ENCODE peak calls at places on chromosomes 4 and X, in six cellular contexts. One of them, this sample, is unnamed. For H3K9me3, the result is how much of the 10 kb centered on the place peaks cover.

GRCh38 chr4:40307627-40308497 is 27.3 kb upstream of the CHRNA9 start:
- DNase-seq in hepatocyte: no peak
- DNase-seq in naive thymus-derived CD4-positive, alpha-beta T cell: peak
- DNase-seq in OCI-LY7: peak
- DNase-seq in GM23248: no peak
- DNase-seq in endodermal cell: peak
- DNase-seq in this sample: peak

GRCh38 chr4:3207531-3208037 is 41.4 kb upstream of the MSANTD1 start:
- DNase-seq in OCI-LY7: no peak
- DNase-seq in naive thymus-derived CD4-positive, alpha-beta T cell: no peak
- DNase-seq in GM23248: peak
- DNase-seq in endodermal cell: no peak
- DNase-seq in hepatocyte: peak
- DNase-seq in this sample: no peak

GRCh38 chr4:124904723-124905390 is 192.3 kb upstream of the ANKRD50 start:
- DNase-seq in naive thymus-derived CD4-positive, alpha-beta T cell: no peak
- DNase-seq in hepatocyte: no peak
- DNase-seq in endodermal cell: no peak
- DNase-seq in GM23248: no peak
- DNase-seq in OCI-LY7: no peak
- DNase-seq in this sample: no peak

GRCh38 chr4:77797239-77797638 is 21.9 kb downstream of the CNOT6L start:
- DNase-seq in hepatocyte: no peak
- DNase-seq in GM23248: peak
- DNase-seq in endodermal cell: no peak
- DNase-seq in OCI-LY7: no peak
- DNase-seq in naive thymus-derived CD4-positive, alpha-beta T cell: no peak
- DNase-seq in this sample: no peak

GRCh38 chrX:70254063-70254400 is 6.0 kb downstream of the P2RY4 start:
- DNase-seq in endodermal cell: no peak
- DNase-seq in naive thymus-derived CD4-positive, alpha-beta T cell: no peak
- DNase-seq in OCI-LY7: no peak
- DNase-seq in GM23248: no peak
- DNase-seq in hepatocyte: no peak
- DNase-seq in this sample: no peak

GRCh38 chrX:47283015-47283771 is 50.4 kb downstream of the USP11 start:
- DNase-seq in endodermal cell: no peak
- DNase-seq in GM23248: peak
- DNase-seq in OCI-LY7: no peak
- DNase-seq in hepatocyte: no peak
- DNase-seq in naive thymus-derived CD4-positive, alpha-beta T cell: no peak
- DNase-seq in this sample: no peak

GRCh38 chrX:123450217-123450616 is 266.1 kb downstream of the GRIA3 start:
- DNase-seq in naive thymus-derived CD4-positive, alpha-beta T cell: no peak
- DNase-seq in OCI-LY7: peak
- DNase-seq in hepatocyte: peak
- DNase-seq in endodermal cell: peak
- DNase-seq in GM23248: peak
- DNase-seq in this sample: no peak

GRCh38 chr4:76562851-76563803 is 128.1 kb downstream of the SHROOM3 start:
- DNase-seq in hepatocyte: peak
- DNase-seq in GM23248: peak
- DNase-seq in OCI-LY7: no peak
- DNase-seq in endodermal cell: no peak
- DNase-seq in naive thymus-derived CD4-positive, alpha-beta T cell: no peak
- DNase-seq in this sample: no peak

GRCh38 chrX:112654871-112655270 is 24.9 kb downstream of the LHFPL1 start:
- DNase-seq in GM23248: peak
- DNase-seq in naive thymus-derived CD4-positive, alpha-beta T cell: no peak
- DNase-seq in OCI-LY7: no peak
- DNase-seq in hepatocyte: no peak
- DNase-seq in endodermal cell: no peak
- DNase-seq in this sample: no peak

GRCh38 chr4:174120446-174121142 is 162.9 kb downstream of the FBXO8 start:
- DNase-seq in OCI-LY7: peak
- DNase-seq in endodermal cell: peak
- DNase-seq in naive thymus-derived CD4-positive, alpha-beta T cell: peak
- DNase-seq in hepatocyte: peak
- DNase-seq in GM23248: peak
- DNase-seq in this sample: no peak

GRCh38 chrX:35351212-35351611 is 408.6 kb downstream of the FAM47B start:
- DNase-seq in hepatocyte: no peak
- DNase-seq in naive thymus-derived CD4-positive, alpha-beta T cell: no peak
- DNase-seq in GM23248: no peak
- DNase-seq in OCI-LY7: no peak
- DNase-seq in endodermal cell: no peak
- DNase-seq in this sample: no peak

GRCh38 chr4:55865228-55865806 is 11.9 kb downstream of the EXOC1 start:
- DNase-seq in OCI-LY7: no peak
- DNase-seq in endodermal cell: no peak
- DNase-seq in GM23248: peak
- DNase-seq in naive thymus-derived CD4-positive, alpha-beta T cell: no peak
- DNase-seq in hepatocyte: no peak
- DNase-seq in this sample: no peak

GRCh38 chr4:139774759-139775487 is 109.3 kb downstream of the MGST2 start:
- DNase-seq in hepatocyte: no peak
- DNase-seq in OCI-LY7: no peak
- DNase-seq in naive thymus-derived CD4-positive, alpha-beta T cell: no peak
- DNase-seq in endodermal cell: peak
- DNase-seq in GM23248: no peak
- DNase-seq in this sample: no peak

GRCh38 chr4:84647307-84647884 is 64.5 kb downstream of the CDS1 start:
- DNase-seq in hepatocyte: no peak
- DNase-seq in GM23248: peak
- DNase-seq in OCI-LY7: no peak
- DNase-seq in endodermal cell: peak
- DNase-seq in naive thymus-derived CD4-positive, alpha-beta T cell: no peak
- DNase-seq in this sample: no peak

GRCh38 chr4:80180743-80181142 is 16.6 kb upstream of the PRDM8 start:
- DNase-seq in endodermal cell: no peak
- DNase-seq in hepatocyte: no peak
- DNase-seq in OCI-LY7: no peak
- DNase-seq in GM23248: peak
- DNase-seq in naive thymus-derived CD4-positive, alpha-beta T cell: no peak
- DNase-seq in this sample: no peak

GRCh38 chrX:153644356-153645125 is 2.5 kb upstream of the DUSP9 start:
- DNase-seq in GM23248: no peak
- DNase-seq in endodermal cell: peak
- DNase-seq in hepatocyte: no peak
- DNase-seq in naive thymus-derived CD4-positive, alpha-beta T cell: no peak
- DNase-seq in OCI-LY7: no peak
- DNase-seq in this sample: no peak

GRCh38 chrX:30835373-30835772 is 53.7 kb downstream of the TAB3 start:
- DNase-seq in endodermal cell: no peak
- DNase-seq in OCI-LY7: no peak
- DNase-seq in GM23248: no peak
- DNase-seq in hepatocyte: peak
- DNase-seq in naive thymus-derived CD4-positive, alpha-beta T cell: no peak
- DNase-seq in this sample: no peak

GRCh38 chrX:110089656-110090404 is 86.9 kb downstream of the TMEM164 start:
- DNase-seq in OCI-LY7: no peak
- DNase-seq in hepatocyte: no peak
- DNase-seq in naive thymus-derived CD4-positive, alpha-beta T cell: no peak
- DNase-seq in GM23248: no peak
- DNase-seq in endodermal cell: no peak
- DNase-seq in this sample: no peak

GRCh38 chrX:119410027-119410819 is 11.1 kb downstream of the SLC25A43 start:
- DNase-seq in OCI-LY7: no peak
- DNase-seq in hepatocyte: peak
- DNase-seq in endodermal cell: peak
- DNase-seq in naive thymus-derived CD4-positive, alpha-beta T cell: no peak
- DNase-seq in GM23248: peak
- DNase-seq in this sample: no peak

GRCh38 chrX:25012793-25013592 is 2.8 kb downstream of the ARX start:
- DNase-seq in naive thymus-derived CD4-positive, alpha-beta T cell: no peak
- DNase-seq in hepatocyte: no peak
- DNase-seq in OCI-LY7: no peak
- DNase-seq in endodermal cell: peak
- DNase-seq in GM23248: peak
- DNase-seq in this sample: no peak

GRCh38 chr4:157265281-157265680 is 44.8 kb downstream of the GRIA2 start:
- DNase-seq in GM23248: no peak
- DNase-seq in endodermal cell: peak
- DNase-seq in naive thymus-derived CD4-positive, alpha-beta T cell: no peak
- DNase-seq in hepatocyte: peak
- DNase-seq in OCI-LY7: no peak
- DNase-seq in this sample: no peak

GRCh38 chr4:82801910-82802521 is 3.4 kb upstream of the SCD5 start:
- DNase-seq in naive thymus-derived CD4-positive, alpha-beta T cell: no peak
- DNase-seq in OCI-LY7: peak
- DNase-seq in hepatocyte: no peak
- DNase-seq in GM23248: peak
- DNase-seq in endodermal cell: no peak
- DNase-seq in this sample: no peak

GRCh38 chrX:41720125-41720780 is 3.7 kb upstream of the GPR82 start:
- DNase-seq in OCI-LY7: peak
- DNase-seq in naive thymus-derived CD4-positive, alpha-beta T cell: no peak
- DNase-seq in endodermal cell: peak
- DNase-seq in GM23248: peak
- DNase-seq in hepatocyte: no peak
- DNase-seq in this sample: no peak

GRCh38 chr4:6071959-6072720 is 53.9 kb upstream of the C4orf50 start:
- DNase-seq in GM23248: peak
- DNase-seq in endodermal cell: no peak
- DNase-seq in hepatocyte: peak
- DNase-seq in OCI-LY7: no peak
- DNase-seq in naive thymus-derived CD4-positive, alpha-beta T cell: no peak
- DNase-seq in this sample: no peak

GRCh38 chrX:100913111-100913510 is 15.6 kb downstream of the XKRX start:
- DNase-seq in naive thymus-derived CD4-positive, alpha-beta T cell: no peak
- DNase-seq in GM23248: no peak
- DNase-seq in hepatocyte: no peak
- DNase-seq in endodermal cell: no peak
- DNase-seq in OCI-LY7: no peak
- DNase-seq in this sample: no peak

DNA sequence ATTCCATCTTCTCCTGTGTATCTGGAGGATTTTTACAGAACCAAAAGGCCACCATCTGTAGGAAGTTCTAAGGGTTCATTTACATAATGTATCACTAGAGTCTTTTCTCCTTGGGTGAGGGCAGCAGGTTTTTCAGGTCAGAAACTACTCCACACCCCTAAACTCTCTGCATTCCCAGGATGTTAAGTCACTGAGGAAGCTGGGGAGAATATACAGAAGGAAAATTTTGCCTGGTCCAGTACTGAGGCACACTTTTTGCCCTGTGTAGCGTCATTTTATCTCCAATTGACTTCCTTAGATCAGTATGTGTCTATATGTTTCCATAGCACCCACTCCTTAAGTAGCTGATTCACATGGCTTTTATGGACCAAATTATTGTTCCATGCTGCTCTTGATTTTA is 17.0 kb downstream of the XKRX start:
- DNase-seq in hepatocyte: no peak
- DNase-seq in GM23248: peak
- DNase-seq in naive thymus-derived CD4-positive, alpha-beta T cell: no peak
- DNase-seq in OCI-LY7: no peak
- DNase-seq in endodermal cell: no peak
- DNase-seq in this sample: no peak
- H3K9me3 ChIP-seq in hepatocyte: under half
- H3K9me3 ChIP-seq in GM23248: under half
- H3K9me3 ChIP-seq in naive thymus-derived CD4-positive, alpha-beta T cell: under half
- H3K9me3 ChIP-seq in OCI-LY7: under half
- H3K9me3 ChIP-seq in endodermal cell: under half
- H3K9me3 ChIP-seq in this sample: under half

GRCh38 chr4:48761286-48761685 is 18.8 kb downstream of the FRYL start:
- DNase-seq in GM23248: no peak
- DNase-seq in naive thymus-derived CD4-positive, alpha-beta T cell: no peak
- DNase-seq in hepatocyte: no peak
- DNase-seq in OCI-LY7: no peak
- DNase-seq in endodermal cell: no peak
- DNase-seq in this sample: no peak

GRCh38 chr4:48767530-48767929 is 12.5 kb downstream of the FRYL start:
- DNase-seq in naive thymus-derived CD4-positive, alpha-beta T cell: no peak
- DNase-seq in hepatocyte: no peak
- DNase-seq in endodermal cell: no peak
- DNase-seq in GM23248: no peak
- DNase-seq in OCI-LY7: no peak
- DNase-seq in this sample: no peak

GRCh38 chr4:48766393-48766792 is 13.7 kb downstream of the FRYL start:
- DNase-seq in hepatocyte: no peak
- DNase-seq in GM23248: no peak
- DNase-seq in naive thymus-derived CD4-positive, alpha-beta T cell: no peak
- DNase-seq in endodermal cell: no peak
- DNase-seq in OCI-LY7: peak
- DNase-seq in this sample: no peak

GRCh38 chr4:48767055-48767454 is 13.0 kb downstream of the FRYL start:
- DNase-seq in hepatocyte: no peak
- DNase-seq in OCI-LY7: no peak
- DNase-seq in naive thymus-derived CD4-positive, alpha-beta T cell: no peak
- DNase-seq in GM23248: no peak
- DNase-seq in endodermal cell: peak
- DNase-seq in this sample: no peak

DNA sequence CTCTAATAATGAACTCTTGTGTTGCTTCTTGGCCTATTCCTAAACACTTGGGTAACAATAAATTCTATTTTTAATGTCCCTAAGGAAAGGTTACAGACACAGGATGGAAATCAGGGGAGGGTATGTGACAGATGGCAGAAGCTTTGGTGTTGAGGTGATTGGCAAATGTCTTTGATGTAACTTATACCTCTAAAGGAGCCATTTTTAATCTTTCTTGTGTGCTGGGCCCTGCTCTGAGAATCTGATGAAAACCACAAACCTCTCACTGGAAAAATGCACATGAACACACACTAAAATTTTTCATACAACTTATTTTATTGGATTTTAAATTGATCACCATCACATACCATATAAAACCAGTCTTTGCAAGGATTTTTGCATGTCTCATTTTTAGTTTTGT is 17.7 kb downstream of the FRYL start:
- DNase-seq in OCI-LY7: no peak
- DNase-seq in naive thymus-derived CD4-positive, alpha-beta T cell: no peak
- DNase-seq in endodermal cell: no peak
- DNase-seq in hepatocyte: no peak
- DNase-seq in GM23248: no peak
- DNase-seq in this sample: no peak
- H3K9me3 ChIP-seq in OCI-LY7: under half
- H3K9me3 ChIP-seq in naive thymus-derived CD4-positive, alpha-beta T cell: under half
- H3K9me3 ChIP-seq in endodermal cell: under half
- H3K9me3 ChIP-seq in hepatocyte: under half
- H3K9me3 ChIP-seq in GM23248: under half
- H3K9me3 ChIP-seq in this sample: under half

DNA sequence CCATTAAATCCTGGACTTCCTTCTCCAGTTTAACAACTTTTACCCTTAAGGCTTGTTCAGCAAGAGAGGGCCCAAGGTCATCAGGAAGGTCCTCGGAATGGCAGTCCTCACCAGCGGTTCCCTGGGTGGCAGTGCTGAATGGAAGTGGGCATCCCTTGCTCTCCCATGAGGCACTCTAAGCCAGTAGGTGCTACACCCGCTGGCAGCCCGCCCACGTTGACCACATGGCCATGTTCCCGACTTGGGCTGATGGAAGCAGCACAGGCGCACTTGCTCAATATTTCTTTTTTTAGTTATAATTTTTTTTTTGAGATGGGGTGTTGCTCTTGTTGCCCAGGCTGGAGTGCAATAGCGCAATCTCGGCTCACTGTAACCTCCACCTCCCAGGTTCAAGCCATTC is 277.9 kb downstream of the ZC4H2 start:
- DNase-seq in hepatocyte: no peak
- DNase-seq in naive thymus-derived CD4-positive, alpha-beta T cell: no peak
- DNase-seq in GM23248: no peak
- DNase-seq in OCI-LY7: no peak
- DNase-seq in endodermal cell: no peak
- DNase-seq in this sample: no peak
- H3K9me3 ChIP-seq in hepatocyte: under half
- H3K9me3 ChIP-seq in naive thymus-derived CD4-positive, alpha-beta T cell: under half
- H3K9me3 ChIP-seq in GM23248: under half
- H3K9me3 ChIP-seq in OCI-LY7: under half
- H3K9me3 ChIP-seq in endodermal cell: under half
- H3K9me3 ChIP-seq in this sample: under half

GRCh38 chr4:71830-72229 is 18.7 kb downstream of the ZNF595 start:
- DNase-seq in naive thymus-derived CD4-positive, alpha-beta T cell: no peak
- DNase-seq in OCI-LY7: no peak
- DNase-seq in endodermal cell: no peak
- DNase-seq in hepatocyte: no peak
- DNase-seq in GM23248: no peak
- DNase-seq in this sample: no peak
- H3K9me3 ChIP-seq in naive thymus-derived CD4-positive, alpha-beta T cell: under half
- H3K9me3 ChIP-seq in OCI-LY7: under half
- H3K9me3 ChIP-seq in endodermal cell: half or more
- H3K9me3 ChIP-seq in hepatocyte: half or more
- H3K9me3 ChIP-seq in GM23248: under half
- H3K9me3 ChIP-seq in this sample: under half

This sample was measured in T-helper 17 cell.